ENCODE peak calls at places on chromosomes 13 and 19, in four cellular contexts. R is H9, T is H1, J is neuronal stem cell. O is an unnamed sample.

GRCh38 chr19:28737526-28737925 is 475.4 kb downstream of the UQCRFS1 start:
- DNase-seq in T (no peak), J (no peak), R (no peak), O (no peak)

GRCh38 chr13:105063676-105064075 is 1471.8 kb downstream of the EFNB2 start:
- DNase-seq in T (no peak), R (no peak), J (no peak), O (no peak)

GRCh38 chr13:74398599-74398998 is 264.4 kb upstream of the KLF12 start:
- DNase-seq in T (no peak), J (no peak), R (no peak), O (no peak)

GRCh38 chr19:50328257-50329145 is 676 bp downstream of the KCNC3 start:
- DNase-seq in R (peak), J (no peak), T (no peak), O (no peak)

GRCh38 chr13:40445557-40445990 is 220.9 kb downstream of the FOXO1 start:
- DNase-seq in T (no peak), J (no peak), R (peak), O (no peak)

GRCh38 chr13:104586010-104586746 is 1520.0 kb upstream of the SLC10A2 start:
- DNase-seq in J (no peak), T (no peak), R (no peak), O (peak)

GRCh38 chr19:51398096-51398704 is 7.8 kb upstream of the C19orf84 start:
- DNase-seq in T (no peak), J (no peak), R (no peak), O (peak)

GRCh38 chr13:113923376-113924063 is 50.4 kb downstream of the C13orf46 start:
- DNase-seq in J (no peak), R (peak), T (no peak), O (no peak)

GRCh38 chr13:43005460-43006236 is 13.6 kb upstream of the EPSTI1 start:
- DNase-seq in T (no peak), J (no peak), R (no peak), O (no peak)

GRCh38 chr13:50668882-50669281 is 174.6 kb downstream of the DLEU7 start:
- DNase-seq in T (no peak), R (no peak), J (no peak), O (no peak)

GRCh38 chr19:55703790-55704215 is 28.8 kb downstream of the EPN1 start:
- DNase-seq in R (peak), J (no peak), T (peak), O (no peak)

GRCh38 chr13:66264976-66265375 is 965.2 kb downstream of the PCDH9 start:
- DNase-seq in R (no peak), T (no peak), J (no peak), O (no peak)

GRCh38 chr13:76711515-76712182 is 174.6 kb downstream of the KCTD12 start:
- DNase-seq in T (no peak), J (no peak), R (no peak), O (peak)

GRCh38 chr13:76709851-76710250 is 176.4 kb downstream of the KCTD12 start:
- DNase-seq in T (no peak), R (no peak), J (no peak), O (no peak)

GRCh38 chr13:76708138-76708537 is 178.1 kb downstream of the KCTD12 start:
- DNase-seq in R (no peak), T (no peak), J (no peak), O (no peak)

GRCh38 chr13:76703621-76704020 is 182.6 kb downstream of the KCTD12 start:
- DNase-seq in R (no peak), J (no peak), T (no peak), O (peak)

DNA sequence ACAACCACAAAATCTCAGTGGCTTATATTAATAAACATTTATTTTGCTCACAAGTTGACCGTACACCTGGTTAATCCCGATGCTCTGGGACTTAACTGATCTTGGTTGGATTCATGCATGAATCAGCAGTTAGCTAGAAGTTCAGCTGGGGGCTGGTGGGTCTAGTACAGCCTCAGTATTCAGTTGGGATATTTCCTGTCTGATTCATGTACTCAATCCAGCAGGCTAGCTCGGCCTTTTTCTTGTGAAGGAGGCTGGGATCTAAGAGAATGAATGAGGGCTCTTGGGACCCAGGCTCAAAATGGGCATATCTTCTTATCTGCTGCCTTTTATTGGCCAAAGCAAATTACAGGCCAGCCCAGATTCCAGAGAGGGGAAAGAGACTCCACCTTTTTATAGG is 178.8 kb downstream of the KCTD12 start:
- DNase-seq in T (no peak), R (no peak), J (no peak), O (peak)
- H4K91ac ChIP-seq in T (no peak), R (no peak), J (no peak), O (no peak)

GRCh38 chr13:99085846-99086148 is 107.9 kb upstream of the DOCK9 start:
- DNase-seq in T (no peak), R (no peak), J (no peak), O (no peak)
- H2BK12ac ChIP-seq in T (no peak), R (no peak), J (no peak), O (no peak)

DNA sequence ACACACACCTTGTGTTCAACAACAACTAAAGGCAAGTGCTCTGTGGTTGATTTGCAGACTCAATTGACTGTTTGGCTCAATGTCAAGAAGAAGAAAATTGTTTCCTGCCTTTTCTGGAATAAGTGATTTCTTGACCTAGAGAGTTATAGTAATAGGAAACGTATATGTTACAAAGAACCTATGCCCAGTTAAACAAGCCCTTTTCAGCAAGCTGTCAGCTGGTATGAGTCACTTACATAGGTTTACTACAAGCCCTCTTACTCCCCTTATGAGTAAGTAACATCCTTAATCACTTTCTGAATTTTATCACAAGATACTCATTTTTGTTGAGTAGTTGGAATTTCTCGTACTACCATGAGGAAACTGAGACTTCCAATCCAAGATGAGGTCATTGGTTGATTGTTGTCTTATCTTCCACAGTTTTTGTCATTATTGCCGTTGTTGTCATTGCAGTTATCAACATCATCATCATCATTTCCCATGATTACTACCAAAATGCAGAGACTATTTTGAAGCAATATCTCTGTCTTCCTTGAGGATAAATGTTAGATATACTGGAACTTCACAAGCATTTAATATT is 105.8 kb downstream of the RAP2A start:
- DNase-seq in J (no peak), R (no peak), T (no peak), O (peak)
- H3K14ac ChIP-seq in J (no peak), R (no peak), T (no peak), O (no peak)

GRCh38 chr13:20127563-20128458 is 33.0 kb downstream of the GJA3 start:
- DNase-seq in R (peak), T (no peak), J (peak), O (peak)
- H4K91ac ChIP-seq in R (no peak), T (peak), J (no peak), O (peak)

DNA sequence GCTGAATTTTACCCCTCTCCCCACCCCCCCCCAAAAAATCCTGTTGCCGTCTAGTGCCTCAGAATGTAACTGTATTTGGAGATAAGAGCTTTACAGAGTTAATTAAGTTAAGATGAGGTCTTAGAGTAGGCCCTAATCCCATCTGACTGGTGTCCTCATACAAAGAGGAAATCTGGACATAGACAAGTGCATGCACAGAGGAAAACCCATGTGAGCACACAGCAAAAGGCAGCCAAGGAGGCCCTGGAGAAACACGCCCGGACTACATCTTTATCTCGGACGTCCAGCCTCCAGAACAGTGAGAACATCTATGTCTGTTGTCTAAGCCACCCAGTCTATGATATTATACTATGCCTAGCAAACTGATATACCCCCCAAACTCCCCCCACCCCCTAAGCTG is 193.8 kb downstream of the KATNAL1 start:
- DNase-seq in J (no peak), R (no peak), T (no peak), O (no peak)
- H2BK12ac ChIP-seq in J (no peak), R (no peak), T (peak), O (no peak)

GRCh38 chr19:57817976-57818375 is 3.3 kb upstream of the ZNF552 start:
- DNase-seq in T (no peak), R (no peak), J (no peak), O (no peak)
- H3K14ac ChIP-seq in T (no peak), R (no peak), J (no peak), O (no peak)

DNA sequence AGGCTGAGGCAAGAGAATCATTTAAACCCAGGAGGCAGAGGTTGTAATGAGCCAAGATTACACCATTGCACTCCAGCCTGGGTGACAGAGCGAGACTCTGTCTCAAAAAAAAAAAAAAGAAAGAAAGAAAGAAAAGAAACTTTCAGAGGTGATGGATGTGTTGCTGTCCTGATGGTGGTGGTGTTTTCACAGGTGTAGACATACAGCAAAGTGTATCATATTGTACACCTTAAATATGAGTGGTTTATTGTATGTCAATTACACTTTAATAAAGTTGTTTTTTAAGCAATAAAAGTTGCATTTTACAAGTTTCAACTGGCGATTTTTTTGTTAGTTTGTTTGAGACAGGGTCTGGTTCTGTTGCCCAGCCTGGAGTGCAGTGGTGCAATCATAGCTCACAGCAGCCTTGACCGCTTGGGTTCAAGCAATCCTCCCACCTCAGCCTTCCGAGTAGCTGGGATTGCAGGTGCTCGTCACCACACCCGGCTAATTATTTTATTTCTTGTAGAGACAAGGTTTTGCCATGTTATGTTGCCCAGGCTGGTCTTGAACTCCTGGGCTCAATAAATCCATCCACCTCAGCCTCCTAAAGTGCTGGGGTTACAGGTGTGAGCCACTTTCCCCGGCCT is 13.5 kb upstream of the INSR start:
- DNase-seq in T (no peak), J (no peak), R (no peak), O (no peak)
- H4K91ac ChIP-seq in T (no peak), J (no peak), R (no peak), O (no peak)

O was measured in mesenchymal stem cell.